ENCODE peak calls at places on chromosomes 13 and 19, in four cellular contexts. Q is sigmoid colon, P is stomach, N is transverse colon. W is an unnamed sample.

GRCh38 chr13:75931116-75931515 is 295.0 kb downstream of the LMO7 start:
- DNase-seq in P (no peak), Q (no peak), N (no peak), W (no peak)

GRCh38 chr19:11196406-11197287 is 698 bp downstream of the KANK2 start:
- DNase-seq in Q (peak), N (peak), P (peak), W (peak)

GRCh38 chr19:10662384-10663251 is 8.5 kb downstream of the ILF3 start:
- DNase-seq in N (no peak), Q (no peak), P (no peak), W (no peak)

GRCh38 chr13:111508902-111509509 is 188.6 kb downstream of the TEX29 start:
- DNase-seq in P (peak), N (no peak), Q (no peak), W (no peak)

GRCh38 chr19:5046339-5047039 is 77.6 kb downstream of the KDM4B start:
- DNase-seq in N (peak), P (peak), Q (no peak), W (peak)

GRCh38 chr13:99278199-99278598 is 20.0 kb upstream of the GPR18 start:
- DNase-seq in P (no peak), Q (no peak), N (no peak), W (no peak)

GRCh38 chr13:64529874-64530485 is 2700.2 kb downstream of the PCDH9 start:
- DNase-seq in N (no peak), P (no peak), Q (no peak), W (no peak)

GRCh38 chr19:36916991-36917390 is 859 bp downstream of the ZNF568 start:
- DNase-seq in N (no peak), Q (no peak), P (no peak), W (no peak)

GRCh38 chr13:107373551-107373950 is 805.6 kb upstream of the ARGLU1 start:
- DNase-seq in P (no peak), Q (no peak), N (no peak), W (no peak)

GRCh38 chr13:35475960-35476943 is at the start of gene MAB21L1:
- DNase-seq in N (peak), P (peak), Q (peak), W (no peak)

GRCh38 chr19:50829801-50830200 is 3.6 kb downstream of the KLK15 start:
- DNase-seq in Q (no peak), N (no peak), P (no peak), W (no peak)

GRCh38 chr19:10961073-10961762 is 388 bp downstream of the SMARCA4 start:
- DNase-seq in Q (peak), N (peak), P (peak), W (peak)

GRCh38 chr13:113794764-113795173 is 35.7 kb downstream of the TMEM255B start:
- DNase-seq in Q (no peak), P (no peak), N (no peak), W (peak)

GRCh38 chr19:54206030-54206830 is 5.6 kb downstream of the RPS9 start:
- DNase-seq in P (no peak), N (peak), Q (no peak), W (no peak)

GRCh38 chr19:55309437-55309836 is 15.7 kb downstream of the TMEM150B start:
- DNase-seq in P (no peak), Q (no peak), N (no peak), W (no peak)

GRCh38 chr19:39154626-39155100 is 29.1 kb downstream of the PAK4 start:
- DNase-seq in N (peak), P (peak), Q (no peak), W (no peak)

GRCh38 chr19:39109641-39110040 is 15.9 kb upstream of the PAK4 start:
- DNase-seq in Q (no peak), N (no peak), P (no peak), W (no peak)

GRCh38 chr13:61052175-61052574 is 363.5 kb downstream of the PCDH20 start:
- DNase-seq in P (no peak), Q (no peak), N (no peak), W (no peak)

GRCh38 chr19:355134-355533 is 10.5 kb upstream of the MIER2 start:
- DNase-seq in P (no peak), N (no peak), Q (no peak), W (no peak)

GRCh38 chr13:70520275-70520674 is 412.0 kb upstream of the KLHL1 start:
- DNase-seq in Q (no peak), N (no peak), P (no peak), W (no peak)

GRCh38 chr13:68982961-68983619 is 1124.5 kb upstream of the ATXN8OS start:
- DNase-seq in P (no peak), N (no peak), Q (no peak), W (no peak)

GRCh38 chr13:98930014-98930625 is 47.7 kb downstream of the DOCK9 start:
- DNase-seq in P (no peak), Q (no peak), N (no peak), W (no peak)

DNA sequence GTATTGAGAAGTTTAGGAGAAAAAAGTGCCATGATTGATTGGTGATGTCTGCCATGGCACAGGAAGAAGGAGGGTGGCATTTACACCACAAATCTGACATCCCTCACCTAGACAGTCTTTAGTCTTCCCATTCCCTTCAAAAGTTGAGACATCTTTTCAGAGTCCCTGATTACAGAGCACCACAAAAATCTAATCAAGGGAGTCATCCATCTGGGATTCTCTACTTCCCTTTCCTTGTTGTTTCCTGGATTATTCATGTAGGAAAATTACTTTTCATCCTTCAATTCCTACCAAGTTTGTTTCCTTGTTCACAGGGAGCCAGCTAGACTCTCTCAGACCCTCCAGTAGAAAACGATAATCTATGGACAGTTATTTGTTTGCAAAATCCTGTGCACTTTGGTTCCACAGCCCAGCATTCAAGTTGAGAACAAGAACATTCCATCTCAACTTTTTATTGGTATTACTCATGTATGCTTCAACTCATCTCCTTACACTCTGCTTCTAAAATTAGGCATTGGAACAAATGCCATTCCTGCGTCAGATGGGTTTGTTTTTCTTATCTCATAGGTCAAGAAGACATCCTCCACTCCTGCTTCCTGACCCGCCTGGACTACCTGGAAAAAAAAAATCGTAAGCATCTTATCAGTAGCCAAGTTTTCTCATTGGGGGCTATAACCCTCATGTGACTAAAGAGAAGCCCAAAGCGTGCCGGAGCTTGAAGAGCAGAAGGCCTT is 259.9 kb downstream of the FOXO1 start:
- DNase-seq in N (no peak), Q (no peak), P (no peak), W (no peak)
- TF ChIP-seq POLR2AphosphoS5 in N (peak), Q (peak), P (no peak), W (peak)

GRCh38 chr13:77674802-77675201 is 22.7 kb upstream of the SLAIN1 start:
- DNase-seq in Q (no peak), N (no peak), P (no peak), W (no peak)
- TF ChIP-seq EP300 in Q (no peak), N (no peak), P (no peak), W (no peak)

GRCh38 chr13:31793246-31793645 is 53.9 kb downstream of the RXFP2 start:
- DNase-seq in P (no peak), N (no peak), Q (no peak), W (no peak)

GRCh38 chr13:31798189-31798588 is 58.9 kb downstream of the RXFP2 start:
- DNase-seq in N (no peak), Q (no peak), P (no peak), W (no peak)

GRCh38 chr13:31801088-31801487 is 61.8 kb downstream of the RXFP2 start:
- DNase-seq in N (no peak), P (no peak), Q (no peak), W (no peak)

GRCh38 chr13:31794452-31794851 is 55.1 kb downstream of the RXFP2 start:
- DNase-seq in Q (no peak), P (no peak), N (no peak), W (no peak)

DNA sequence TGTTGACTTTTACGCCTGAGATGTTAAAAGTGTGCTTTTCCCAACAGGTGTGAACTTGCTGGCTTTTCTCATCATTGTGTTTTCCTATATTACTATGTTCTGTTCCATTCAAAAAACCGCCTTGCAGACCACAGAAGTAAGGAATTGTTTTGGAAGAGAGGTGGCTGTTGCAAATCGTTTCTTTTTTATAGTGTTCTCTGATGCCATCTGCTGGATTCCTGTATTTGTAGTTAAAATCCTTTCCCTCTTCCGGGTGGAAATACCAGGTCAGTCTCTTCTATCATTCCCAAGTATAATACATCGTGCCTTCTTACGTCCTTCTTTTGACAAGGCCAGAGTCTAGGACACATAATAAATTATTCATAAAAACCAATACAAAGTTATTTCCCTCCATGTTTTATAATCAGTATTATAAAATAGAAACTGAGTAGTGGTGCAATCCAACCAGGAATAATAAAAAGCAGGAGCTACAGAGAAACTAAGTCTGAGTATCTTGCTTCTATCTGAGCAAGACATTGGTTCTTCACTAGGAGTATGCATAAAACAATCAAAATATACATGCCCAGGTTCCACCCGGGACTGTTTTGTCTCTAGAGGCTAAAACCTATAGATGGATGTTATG is 57.9 kb downstream of the RXFP2 start:
- DNase-seq in N (no peak), Q (no peak), P (no peak), W (no peak)
- TF ChIP-seq CTCF in N (peak), Q (no peak), P (peak), W (no peak)

DNA sequence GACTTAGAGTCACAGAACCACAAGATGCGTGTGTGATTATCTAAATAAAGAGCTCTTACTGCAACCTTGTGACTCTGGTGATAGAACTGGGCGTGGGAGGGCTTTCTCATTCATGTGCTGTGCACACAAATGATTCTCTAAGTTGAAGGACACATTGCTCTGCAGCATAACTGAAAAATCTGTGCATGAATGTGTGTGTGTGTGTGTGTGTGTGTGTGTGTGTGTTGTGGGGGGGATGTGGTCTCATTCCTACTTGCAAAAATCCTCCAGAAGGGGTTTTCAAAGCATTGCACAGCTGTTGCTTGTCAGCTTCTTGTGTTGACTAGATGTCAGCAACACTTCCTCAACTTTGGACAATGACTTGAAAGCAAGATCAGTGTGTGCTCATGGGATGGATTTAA is 22.4 kb downstream of the LRCH1 start:
- DNase-seq in Q (no peak), N (no peak), P (no peak), W (no peak)
- TF ChIP-seq POLR2AphosphoS5 in Q (no peak), N (no peak), P (no peak), W (no peak)

DNA sequence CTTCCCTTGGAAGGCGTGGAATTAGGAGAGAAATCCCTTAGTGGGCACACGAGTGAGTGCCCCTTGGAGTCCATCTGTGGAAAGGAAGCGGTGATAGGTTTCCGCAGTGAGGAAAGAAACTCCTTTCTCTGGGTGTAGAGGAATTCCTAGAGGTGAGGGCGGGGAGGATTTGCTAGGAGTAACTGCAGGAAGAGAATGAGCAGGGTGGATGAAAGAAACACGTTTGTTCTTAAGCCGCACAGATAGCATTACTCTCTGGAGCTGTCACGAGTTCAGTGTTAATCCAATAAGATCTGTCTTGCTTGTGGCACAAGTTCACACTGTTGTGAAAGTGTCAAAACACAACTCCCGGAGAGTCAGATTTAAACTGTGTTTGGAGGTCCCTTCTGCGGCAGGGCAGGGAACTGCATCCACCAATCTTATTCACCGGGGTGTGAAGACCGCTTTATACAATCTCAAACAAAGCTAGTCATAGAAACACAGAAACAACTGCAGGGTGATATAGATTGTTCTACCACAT is 1.2 kb downstream of the KL start:
- DNase-seq in Q (peak), P (peak), N (peak), W (peak)
- TF ChIP-seq EP300 in Q (no peak), P (no peak), N (no peak), W (no peak)

DNA sequence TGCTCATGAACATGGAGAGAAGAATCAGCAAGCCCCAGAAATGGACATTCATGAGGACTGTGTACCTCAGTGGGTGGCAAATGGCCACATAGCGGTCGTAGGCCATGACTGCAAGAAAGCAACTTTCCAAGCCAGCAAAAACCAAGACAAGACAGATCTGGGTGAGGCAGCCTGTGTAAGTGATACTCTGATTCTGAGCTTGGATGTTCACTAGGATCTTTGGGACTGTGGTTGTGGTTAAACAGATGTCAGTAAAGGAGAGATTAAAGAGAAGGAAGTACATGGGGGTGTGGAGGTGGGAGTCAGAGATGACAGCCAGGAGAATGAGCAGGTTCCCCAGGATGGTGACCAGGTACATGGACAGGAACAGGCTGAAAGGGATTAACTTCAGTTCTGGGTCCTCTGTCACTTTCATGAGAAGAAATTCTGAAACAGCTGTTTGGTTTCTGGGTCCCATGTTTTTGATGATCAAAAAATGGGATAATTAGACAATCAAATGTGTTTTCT is at the start of gene OR7G1:
- DNase-seq in P (no peak), Q (no peak), N (no peak), W (no peak)
- TF ChIP-seq CTCF in P (no peak), Q (no peak), N (no peak), W (no peak)

W was measured in upper lobe of left lung.